ENCODE peak calls at places on chromosomes 4 and X, in ten cellular contexts. T, R, G, X, D, Q, U, O, M and K are unnamed samples.

GRCh38 chr4:2607107-2607506 is 70.7 kb downstream of the FAM193A start:
- DNase-seq in T (no peak), R (no peak), G (no peak), X (no peak), D (no peak), Q (no peak), U (no peak), O (no peak), M (no peak), K (no peak)

GRCh38 chr4:87035881-87036509 is 101.2 kb downstream of the AFF1 start:
- DNase-seq in T (no peak), R (no peak), G (no peak), X (no peak), D (no peak), Q (no peak), U (no peak), O (no peak), M (no peak), K (no peak)

GRCh38 chr4:121408-122084 is 2.8 kb upstream of the ZNF718 start:
- DNase-seq in T (no peak), R (no peak), G (no peak), X (no peak), D (no peak), Q (no peak), U (no peak), O (no peak), M (no peak), K (no peak)

GRCh38 chrX:68710870-68711576 is 63.6 kb downstream of the STARD8 start:
- DNase-seq in T (no peak), R (peak; percentile 64), G (no peak), X (no peak), D (no peak), Q (no peak), U (peak; percentile 12), O (peak; percentile 68), M (no peak), K (peak; percentile 68)

GRCh38 chrX:53817548-53817947 is 131.0 kb upstream of the HUWE1 start:
- DNase-seq in T (no peak), R (no peak), G (no peak), X (no peak), D (no peak), Q (no peak), U (no peak), O (no peak), M (no peak), K (no peak)

GRCh38 chrX:40140706-40141499 is 43.1 kb upstream of the BCOR start:
- DNase-seq in T (no peak), R (peak; percentile 75), G (peak; percentile 70), X (no peak), D (peak; percentile 32), Q (no peak), U (no peak), O (peak; percentile 70), M (no peak), K (peak; percentile 40)

GRCh38 chr4:127852661-127853060 is 28.0 kb upstream of the PLK4 start:
- DNase-seq in T (no peak), R (no peak), G (no peak), X (no peak), D (no peak), Q (no peak), U (no peak), O (no peak), M (no peak), K (no peak)

GRCh38 chrX:150688911-150689451 is 4.2 kb upstream of the MTMR1 start:
- DNase-seq in T (no peak), R (peak; percentile 58), G (no peak), X (no peak), D (peak; percentile 43), Q (no peak), U (peak; percentile 90), O (no peak), M (peak; percentile 70), K (peak; percentile 57)

GRCh38 chr4:169253904-169254303 is 16.9 kb downstream of the SH3RF1 start:
- DNase-seq in T (no peak), R (peak; percentile 56), G (no peak), X (no peak), D (peak; percentile 74), Q (no peak), U (peak; percentile 68), O (no peak), M (no peak), K (peak; percentile 37)

GRCh38 chr4:88672987-88673386 is 24.6 kb downstream of the NAP1L5 start:
- DNase-seq in T (no peak), R (peak; percentile 65), G (no peak), X (no peak), D (no peak), Q (no peak), U (peak; percentile 26), O (peak; percentile 54), M (no peak), K (peak; percentile 25)

GRCh38 chrX:22748093-22748999 is 251.4 kb upstream of the DDX53 start:
- DNase-seq in T (no peak), R (peak; percentile 63), G (no peak), X (no peak), D (peak; percentile 9), Q (no peak), U (peak; percentile 32), O (peak; percentile 68), M (peak; percentile 6), K (peak; percentile 39)

GRCh38 chrX:115562492-115562872 is 1.5 kb downstream of the PLS3 start:
- DNase-seq in T (no peak), R (peak; percentile 72), G (no peak), X (no peak), D (no peak), Q (no peak), U (peak; percentile 47), O (no peak), M (no peak), K (peak; percentile 15)

GRCh38 chr4:55269970-55270369 is 76.1 kb upstream of the SRD5A3 start:
- DNase-seq in T (no peak), R (no peak), G (no peak), X (no peak), D (no peak), Q (no peak), U (no peak), O (no peak), M (no peak), K (no peak)

GRCh38 chr4:168614316-168615057 is 117.6 kb downstream of the PALLD start:
- DNase-seq in T (no peak), R (no peak), G (no peak), X (no peak), D (no peak), Q (no peak), U (no peak), O (no peak), M (no peak), K (no peak)

GRCh38 chrX:147838465-147839131 is 73.1 kb upstream of the FMR1 start:
- DNase-seq in T (no peak), R (no peak), G (no peak), X (no peak), D (no peak), Q (no peak), U (no peak), O (peak; percentile 9), M (no peak), K (no peak)

GRCh38 chr4:90842960-90843359 is 715.8 kb downstream of the CCSER1 start:
- DNase-seq in T (no peak), R (no peak), G (no peak), X (no peak), D (no peak), Q (no peak), U (peak; percentile 46), O (no peak), M (no peak), K (no peak)

GRCh38 chr4:30769093-30769492 is 48.9 kb downstream of the PCDH7 start:
- DNase-seq in T (no peak), R (no peak), G (no peak), X (no peak), D (no peak), Q (no peak), U (no peak), O (peak; percentile 10), M (no peak), K (no peak)

GRCh38 chrX:13091111-13091765 is 46.8 kb upstream of the FAM9C start:
- DNase-seq in T (no peak), R (peak; percentile 36), G (no peak), X (no peak), D (no peak), Q (no peak), U (no peak), O (no peak), M (no peak), K (no peak)